ENCODE peak calls at places on chromosomes 12 and 14, in four cellular contexts. One of them, this sample, is unnamed.

GRCh38 chr12:124556896-124557501 is 10.4 kb downstream of the NCOR2 start:
- DNase-seq in AG09319: no peak
- DNase-seq in lower leg skin: no peak
- DNase-seq in HFFc6: no peak
- DNase-seq in this sample: no peak

GRCh38 chr12:86122846-86123468 is 133.2 kb downstream of the MGAT4C start:
- DNase-seq in lower leg skin: no peak
- DNase-seq in AG09319: no peak
- DNase-seq in HFFc6: no peak
- DNase-seq in this sample: no peak

GRCh38 chr12:81759215-81759991 is at the start of gene PPFIA2:
- DNase-seq in HFFc6: no peak
- DNase-seq in lower leg skin: no peak
- DNase-seq in AG09319: no peak
- DNase-seq in this sample: no peak

GRCh38 chr12:105933671-105934665 is 204.8 kb downstream of the NUAK1 start:
- DNase-seq in AG09319: peak
- DNase-seq in HFFc6: peak
- DNase-seq in lower leg skin: peak
- DNase-seq in this sample: no peak

GRCh38 chr14:104353221-104353920 is 215.0 kb downstream of the KIF26A start:
- DNase-seq in AG09319: no peak
- DNase-seq in HFFc6: no peak
- DNase-seq in lower leg skin: no peak
- DNase-seq in this sample: no peak

GRCh38 chr14:34227834-34228662 is 234.0 kb downstream of the SPTSSA start:
- DNase-seq in AG09319: peak
- DNase-seq in lower leg skin: peak
- DNase-seq in HFFc6: peak
- DNase-seq in this sample: peak

GRCh38 chr12:107415066-107415465 is 270.5 kb upstream of the PWP1 start:
- DNase-seq in HFFc6: peak
- DNase-seq in AG09319: no peak
- DNase-seq in lower leg skin: no peak
- DNase-seq in this sample: no peak

GRCh38 chr12:12439636-12440035 is 82.8 kb downstream of the BORCS5 start:
- DNase-seq in AG09319: no peak
- DNase-seq in HFFc6: peak
- DNase-seq in lower leg skin: no peak
- DNase-seq in this sample: no peak

GRCh38 chr12:6770600-6770999 is 1.7 kb upstream of the LAG3 start:
- DNase-seq in AG09319: no peak
- DNase-seq in lower leg skin: no peak
- DNase-seq in HFFc6: no peak
- DNase-seq in this sample: no peak

GRCh38 chr12:43284441-43284840 is 267.6 kb downstream of the ADAMTS20 start:
- DNase-seq in AG09319: no peak
- DNase-seq in HFFc6: no peak
- DNase-seq in lower leg skin: no peak
- DNase-seq in this sample: no peak

GRCh38 chr12:43285248-43285647 is 266.8 kb downstream of the ADAMTS20 start:
- DNase-seq in lower leg skin: no peak
- DNase-seq in AG09319: peak
- DNase-seq in HFFc6: peak
- DNase-seq in this sample: no peak

GRCh38 chr12:43283206-43283605 is 268.8 kb downstream of the ADAMTS20 start:
- DNase-seq in lower leg skin: no peak
- DNase-seq in HFFc6: no peak
- DNase-seq in AG09319: no peak
- DNase-seq in this sample: no peak

GRCh38 chr12:43281563-43281962 is 270.4 kb downstream of the ADAMTS20 start:
- DNase-seq in lower leg skin: no peak
- DNase-seq in HFFc6: no peak
- DNase-seq in AG09319: no peak
- DNase-seq in this sample: no peak

DNA sequence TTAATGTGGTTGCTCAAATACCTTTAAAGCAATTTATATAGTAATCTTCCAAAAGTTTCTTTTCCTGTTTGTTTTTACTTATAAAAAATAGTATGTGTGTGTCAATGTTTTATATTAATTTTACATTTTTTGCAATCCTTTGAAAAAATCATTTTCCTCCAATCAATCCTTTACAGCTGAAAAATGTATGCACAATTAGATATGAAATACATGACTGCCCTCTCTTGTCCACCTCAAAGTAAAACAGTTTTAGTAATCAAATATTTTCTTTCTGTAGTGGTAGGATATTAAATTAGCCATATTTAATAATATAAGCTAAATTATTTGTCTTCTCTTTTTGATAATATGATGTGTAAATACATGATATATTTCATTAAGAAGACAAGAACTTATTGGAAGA is 269.9 kb downstream of the ADAMTS20 start:
- DNase-seq in HFFc6: peak
- DNase-seq in lower leg skin: no peak
- DNase-seq in AG09319: no peak
- DNase-seq in this sample: no peak
- TF ChIP-seq CTCF in HFFc6: peak
- TF ChIP-seq CTCF in lower leg skin: no peak
- TF ChIP-seq CTCF in AG09319: peak
- TF ChIP-seq CTCF in this sample: no peak

DNA sequence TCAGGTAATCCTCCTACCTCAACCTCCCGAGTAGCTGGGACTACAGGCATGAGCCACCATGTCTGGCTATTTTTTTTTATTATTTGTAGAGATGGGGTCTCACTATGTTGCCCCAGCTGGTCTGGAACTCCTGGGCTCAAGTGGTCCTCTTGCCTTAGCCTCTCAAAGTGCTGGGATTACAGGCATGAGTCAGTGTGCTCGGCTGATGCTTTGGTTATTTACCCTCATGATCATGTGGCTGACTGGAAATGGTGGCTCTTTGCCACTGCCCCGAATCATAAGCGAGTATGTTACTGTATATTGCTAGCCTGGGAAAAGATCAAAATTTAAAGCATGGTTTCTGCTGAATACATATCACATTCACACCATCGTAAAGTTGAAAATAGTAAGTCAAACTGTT is 101.1 kb downstream of the RGS6 start:
- DNase-seq in lower leg skin: no peak
- DNase-seq in HFFc6: no peak
- DNase-seq in AG09319: no peak
- DNase-seq in this sample: no peak
- TF ChIP-seq CTCF in lower leg skin: no peak
- TF ChIP-seq CTCF in HFFc6: no peak
- TF ChIP-seq CTCF in AG09319: no peak
- TF ChIP-seq CTCF in this sample: no peak

DNA sequence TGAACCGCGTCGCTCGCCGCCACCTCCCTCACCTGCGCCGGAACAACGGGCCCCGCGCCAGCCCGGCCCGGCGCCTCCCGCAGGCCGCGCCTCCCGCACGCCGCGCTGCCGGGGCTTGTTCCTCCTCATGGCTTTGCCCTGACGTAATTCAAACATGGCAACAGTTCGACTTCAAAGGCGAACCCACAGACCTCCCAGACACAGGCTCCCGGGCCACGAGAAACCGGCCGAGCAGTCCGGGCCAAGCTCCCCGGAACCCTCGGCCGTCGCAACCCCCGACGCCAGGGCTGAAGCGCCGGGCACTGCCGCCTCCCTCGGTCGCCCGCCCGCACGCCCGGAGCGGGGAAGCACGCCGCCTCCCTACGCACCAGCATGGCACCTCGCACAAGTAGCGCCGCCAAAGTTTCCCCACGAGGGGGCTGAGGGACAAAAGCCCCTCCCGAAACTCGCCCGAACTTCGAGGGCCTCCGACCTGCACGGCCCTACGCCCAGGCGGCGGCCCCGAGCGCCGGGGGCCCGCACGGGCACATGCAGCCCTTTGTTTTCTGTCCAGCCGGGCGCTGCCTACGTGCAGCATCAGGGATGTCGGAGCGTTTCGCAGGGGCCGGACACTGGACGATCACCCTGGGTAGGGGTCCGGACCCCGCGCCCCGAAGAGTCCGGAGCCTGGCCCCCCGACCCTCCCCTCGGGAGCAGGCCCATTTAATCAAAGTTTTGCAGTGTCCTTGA is 1.7 kb downstream of the SINHCAF start:
- DNase-seq in lower leg skin: peak
- DNase-seq in AG09319: no peak
- DNase-seq in HFFc6: peak
- DNase-seq in this sample: no peak
- TF ChIP-seq CTCF in lower leg skin: no peak
- TF ChIP-seq CTCF in AG09319: no peak
- TF ChIP-seq CTCF in HFFc6: peak
- TF ChIP-seq CTCF in this sample: no peak

GRCh38 chr14:46580941-46581671 is 70.5 kb downstream of the RPL10L start:
- DNase-seq in AG09319: no peak
- DNase-seq in HFFc6: peak
- DNase-seq in lower leg skin: no peak
- DNase-seq in this sample: no peak
- TF ChIP-seq CTCF in AG09319: no peak
- TF ChIP-seq CTCF in HFFc6: peak
- TF ChIP-seq CTCF in lower leg skin: no peak
- TF ChIP-seq CTCF in this sample: no peak

GRCh38 chr14:61190341-61190740 is 90.8 kb downstream of the TMEM30B start:
- DNase-seq in HFFc6: no peak
- DNase-seq in lower leg skin: no peak
- DNase-seq in AG09319: no peak
- DNase-seq in this sample: no peak

GRCh38 chr14:61187642-61187905 is 93.6 kb downstream of the TMEM30B start:
- DNase-seq in AG09319: no peak
- DNase-seq in lower leg skin: no peak
- DNase-seq in HFFc6: no peak
- DNase-seq in this sample: no peak

GRCh38 chr14:61186793-61187641 is 94.1 kb downstream of the TMEM30B start:
- DNase-seq in AG09319: no peak
- DNase-seq in HFFc6: no peak
- DNase-seq in lower leg skin: no peak
- DNase-seq in this sample: no peak

GRCh38 chr14:61188196-61188595 is 92.9 kb downstream of the TMEM30B start:
- DNase-seq in HFFc6: no peak
- DNase-seq in AG09319: no peak
- DNase-seq in lower leg skin: peak
- DNase-seq in this sample: no peak

GRCh38 chr14:61188936-61189808 is 92.0 kb downstream of the TMEM30B start:
- DNase-seq in lower leg skin: peak
- DNase-seq in HFFc6: peak
- DNase-seq in AG09319: no peak
- DNase-seq in this sample: no peak
- TF ChIP-seq CTCF in lower leg skin: no peak
- TF ChIP-seq CTCF in HFFc6: peak
- TF ChIP-seq CTCF in AG09319: peak
- TF ChIP-seq CTCF in this sample: peak

GRCh38 chr14:94309721-94310120 is 13.4 kb downstream of the SERPINA6 start:
- DNase-seq in AG09319: no peak
- DNase-seq in lower leg skin: no peak
- DNase-seq in HFFc6: no peak
- DNase-seq in this sample: no peak

GRCh38 chr14:94310248-94310647 is 12.9 kb downstream of the SERPINA6 start:
- DNase-seq in lower leg skin: no peak
- DNase-seq in HFFc6: no peak
- DNase-seq in AG09319: no peak
- DNase-seq in this sample: no peak

GRCh38 chr14:94306047-94306978 is 13.2 kb upstream of the SERPINA10 start:
- DNase-seq in AG09319: no peak
- DNase-seq in lower leg skin: no peak
- DNase-seq in HFFc6: no peak
- DNase-seq in this sample: no peak

GRCh38 chr14:94305620-94306019 is 12.6 kb upstream of the SERPINA10 start:
- DNase-seq in AG09319: no peak
- DNase-seq in HFFc6: no peak
- DNase-seq in lower leg skin: no peak
- DNase-seq in this sample: no peak

GRCh38 chr14:94307410-94307992 is 14.4 kb upstream of the SERPINA10 start:
- DNase-seq in lower leg skin: no peak
- DNase-seq in AG09319: no peak
- DNase-seq in HFFc6: no peak
- DNase-seq in this sample: no peak
- TF ChIP-seq CTCF in lower leg skin: no peak
- TF ChIP-seq CTCF in AG09319: no peak
- TF ChIP-seq CTCF in HFFc6: no peak
- TF ChIP-seq CTCF in this sample: no peak

GRCh38 chr14:21326972-21327371 is 47.1 kb downstream of the RPGRIP1 start:
- DNase-seq in HFFc6: no peak
- DNase-seq in lower leg skin: no peak
- DNase-seq in AG09319: no peak
- DNase-seq in this sample: no peak
- TF ChIP-seq CTCF in HFFc6: no peak
- TF ChIP-seq CTCF in lower leg skin: no peak
- TF ChIP-seq CTCF in AG09319: no peak
- TF ChIP-seq CTCF in this sample: no peak

GRCh38 chr14:91061309-91061887 is 957 bp upstream of the RPS6KA5 start:
- DNase-seq in HFFc6: no peak
- DNase-seq in lower leg skin: no peak
- DNase-seq in AG09319: no peak
- DNase-seq in this sample: no peak

GRCh38 chr14:91059576-91060471 is 617 bp downstream of the RPS6KA5 start:
- DNase-seq in HFFc6: peak
- DNase-seq in lower leg skin: peak
- DNase-seq in AG09319: no peak
- DNase-seq in this sample: no peak

GRCh38 chr14:91062600-91062999 is 2.2 kb upstream of the RPS6KA5 start:
- DNase-seq in lower leg skin: no peak
- DNase-seq in HFFc6: no peak
- DNase-seq in AG09319: no peak
- DNase-seq in this sample: no peak

GRCh38 chr14:91063119-91063518 is 2.7 kb upstream of the RPS6KA5 start:
- DNase-seq in HFFc6: no peak
- DNase-seq in lower leg skin: no peak
- DNase-seq in AG09319: no peak
- DNase-seq in this sample: no peak

GRCh38 chr14:91060472-91061308 is at the start of gene RPS6KA5:
- DNase-seq in lower leg skin: peak
- DNase-seq in AG09319: peak
- DNase-seq in HFFc6: peak
- DNase-seq in this sample: peak
- TF ChIP-seq CTCF in lower leg skin: no peak
- TF ChIP-seq CTCF in AG09319: no peak
- TF ChIP-seq CTCF in HFFc6: no peak
- TF ChIP-seq CTCF in this sample: no peak